ENCODE peak calls at places on chromosomes 11 and 22, in seven cellular contexts. K is AG09309, N is GM10248, Y is left ventricle myocardium inferior, C is A673, I is A549, A is right lobe of liver. S is an unnamed sample.

GRCh38 chr11:111982019-111982464 is 43.2 kb upstream of the DLAT start:
- DNase-seq in K (no peak), N (peak), Y (no peak), C (peak), I (peak), A (peak), S (no peak)

GRCh38 chr22:39188809-39189208 is 36.3 kb upstream of the CBX7 start:
- DNase-seq in K (no peak), N (no peak), Y (no peak), C (no peak), I (no peak), A (no peak), S (no peak)

GRCh38 chr22:38120359-38121110 is 10.1 kb upstream of the BAIAP2L2 start:
- DNase-seq in K (no peak), N (no peak), Y (no peak), C (no peak), I (no peak), A (no peak), S (no peak)

GRCh38 chr11:73423506-73423905 is 47.3 kb downstream of the RELT start:
- DNase-seq in K (no peak), N (no peak), Y (no peak), C (no peak), I (no peak), A (no peak), S (no peak)

GRCh38 chr11:116861539-116861938 is 24.1 kb upstream of the APOA1 start:
- DNase-seq in K (peak), N (no peak), Y (no peak), C (peak), I (no peak), A (no peak), S (no peak)

GRCh38 chr11:72078477-72078876 is 1.9 kb downstream of the NUMA1 start:
- DNase-seq in K (no peak), N (no peak), Y (no peak), C (no peak), I (no peak), A (no peak), S (no peak)

GRCh38 chr11:130480166-130480565 is 31.7 kb downstream of the ADAMTS15 start:
- DNase-seq in K (no peak), N (no peak), Y (no peak), C (no peak), I (no peak), A (no peak), S (no peak)

GRCh38 chr11:60282291-60282690 is 1.8 kb downstream of the MS4A4A start:
- DNase-seq in K (no peak), N (no peak), Y (no peak), C (no peak), I (no peak), A (no peak), S (no peak)

GRCh38 chr11:45247433-45247832 is 38.7 kb downstream of the SYT13 start:
- DNase-seq in K (no peak), N (no peak), Y (no peak), C (no peak), I (no peak), A (no peak), S (no peak)

GRCh38 chr11:57368106-57368826 is 12.7 kb downstream of the PRG3 start:
- DNase-seq in K (no peak), N (no peak), Y (no peak), C (no peak), I (no peak), A (no peak), S (no peak)

GRCh38 chr22:38418589-38418988 is 36.4 kb downstream of the KCNJ4 start:
- DNase-seq in K (no peak), N (no peak), Y (no peak), C (no peak), I (no peak), A (no peak), S (no peak)

GRCh38 chr11:75667831-75668507 is 869 bp downstream of the MAP6 start:
- DNase-seq in K (no peak), N (peak), Y (peak), C (peak), I (peak), A (peak), S (peak)

GRCh38 chr11:132234878-132235277 is 864.5 kb downstream of the NTM start:
- DNase-seq in K (peak), N (no peak), Y (no peak), C (peak), I (no peak), A (no peak), S (no peak)

GRCh38 chr11:119622454-119623143 is 106.4 kb downstream of the NECTIN1 start:
- DNase-seq in K (no peak), N (no peak), Y (no peak), C (no peak), I (no peak), A (no peak), S (no peak)

GRCh38 chr22:19233189-19233661 is 54.7 kb upstream of the SLC25A1 start:
- DNase-seq in K (no peak), N (no peak), Y (no peak), C (no peak), I (no peak), A (no peak), S (no peak)

GRCh38 chr22:40423882-40424640 is 53.7 kb downstream of the SGSM3 start:
- DNase-seq in K (no peak), N (no peak), Y (peak), C (no peak), I (no peak), A (no peak), S (no peak)

GRCh38 chr11:17117262-17117661 is 39.8 kb upstream of the RPS13 start:
- DNase-seq in K (no peak), N (no peak), Y (no peak), C (no peak), I (no peak), A (no peak), S (no peak)

GRCh38 chr11:9862981-9863380 is 199.1 kb downstream of the SWAP70 start:
- DNase-seq in K (peak), N (no peak), Y (no peak), C (peak), I (peak), A (no peak), S (no peak)

GRCh38 chr11:28899706-28900105 is 791.5 kb downstream of the METTL15 start:
- DNase-seq in K (no peak), N (no peak), Y (no peak), C (no peak), I (no peak), A (no peak), S (no peak)

GRCh38 chr11:73327812-73328364 is 19.8 kb downstream of the ARHGEF17 start:
- DNase-seq in K (no peak), N (no peak), Y (no peak), C (no peak), I (no peak), A (no peak), S (no peak)

GRCh38 chr11:109914038-109914437 is 179.2 kb upstream of the ZC3H12C start:
- DNase-seq in K (no peak), N (no peak), Y (no peak), C (no peak), I (no peak), A (no peak), S (no peak)

GRCh38 chr11:43937434-43938411 is 4.7 kb upstream of the C11orf96 start:
- DNase-seq in K (no peak), N (no peak), Y (no peak), C (no peak), I (peak), A (no peak), S (no peak)

GRCh38 chr22:46083383-46084350 is 66.7 kb upstream of the PPARA start:
- DNase-seq in K (no peak), N (no peak), Y (peak), C (no peak), I (no peak), A (peak), S (no peak)

GRCh38 chr11:7833527-7833926 is 36.8 kb upstream of the OR5P2 start:
- DNase-seq in K (no peak), N (no peak), Y (no peak), C (no peak), I (no peak), A (no peak), S (no peak)

GRCh38 chr11:8025816-8026215 is 38.7 kb downstream of the EIF3F start:
- DNase-seq in K (peak), N (no peak), Y (no peak), C (no peak), I (no peak), A (no peak), S (no peak)

GRCh38 chr11:34512810-34513673 is 552 bp downstream of the ELF5 start:
- DNase-seq in K (no peak), N (peak), Y (peak), C (peak), I (peak), A (peak), S (peak)

GRCh38 chr22:23060612-23061400 is 9.5 kb upstream of the GNAZ start:
- DNase-seq in K (no peak), N (no peak), Y (no peak), C (no peak), I (no peak), A (peak), S (no peak)

GRCh38 chr22:37020192-37020479 is 594 bp downstream of the MPST start:
- DNase-seq in K (no peak), N (no peak), Y (no peak), C (peak), I (peak), A (peak), S (no peak)

GRCh38 chr22:41380993-41381328 is 781 bp upstream of the TEF start:
- DNase-seq in K (peak), N (no peak), Y (no peak), C (no peak), I (peak), A (no peak), S (no peak)

GRCh38 chr22:35961480-35961902 is 67.1 kb downstream of the RBFOX2 start:
- DNase-seq in K (no peak), N (no peak), Y (peak), C (peak), I (peak), A (no peak), S (no peak)

DNA sequence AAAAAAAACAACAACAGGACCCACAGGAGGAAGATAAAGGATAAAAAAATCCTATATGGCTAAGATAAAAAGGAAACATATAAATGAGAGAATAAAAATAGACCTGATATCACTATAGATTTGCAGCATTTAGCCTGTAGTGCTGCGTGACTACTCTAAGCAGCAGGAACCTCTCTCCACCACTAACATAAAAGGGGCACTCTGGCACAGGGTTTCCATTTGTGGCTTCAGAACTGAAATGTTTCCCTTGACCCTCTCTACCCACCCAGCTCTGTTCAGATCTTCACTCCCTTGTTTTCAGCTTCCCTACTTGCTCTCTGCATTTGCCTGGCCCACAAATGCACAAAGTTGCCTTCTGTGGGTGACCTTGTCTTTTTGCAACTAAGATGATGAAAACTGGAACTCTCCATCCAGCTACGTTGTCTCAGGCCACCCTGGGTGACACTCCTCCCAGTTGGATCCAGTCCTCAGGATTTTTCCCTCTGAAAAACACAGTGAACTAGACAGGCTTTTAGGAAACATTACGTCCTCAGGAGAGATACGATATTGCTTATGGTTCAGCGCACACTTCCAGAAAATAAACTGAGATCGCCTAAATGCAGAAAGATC is 19.8 kb upstream of the PSMA1 start:
- DNase-seq in K (no peak), N (no peak), Y (no peak), C (no peak), I (no peak), A (peak), S (no peak)
- TF ChIP-seq CTCF in K (no peak), N (no peak), Y (no peak), C (no peak), I (no peak), A (no peak), S (no peak)

GRCh38 chr11:103220133-103220532 is 110.9 kb downstream of the DYNC2H1 start:
- DNase-seq in K (no peak), N (no peak), Y (no peak), C (no peak), I (no peak), A (no peak), S (no peak)
- TF ChIP-seq CTCF in K (no peak), N (no peak), Y (no peak), C (no peak), I (no peak), A (no peak), S (no peak)

GRCh38 chr11:1931326-1931725 is 11.8 kb downstream of the TNNT3 start:
- DNase-seq in K (no peak), N (no peak), Y (no peak), C (no peak), I (no peak), A (no peak), S (no peak)
- TF ChIP-seq CTCF in K (no peak), N (no peak), Y (no peak), C (no peak), I (no peak), A (no peak), S (no peak)

DNA sequence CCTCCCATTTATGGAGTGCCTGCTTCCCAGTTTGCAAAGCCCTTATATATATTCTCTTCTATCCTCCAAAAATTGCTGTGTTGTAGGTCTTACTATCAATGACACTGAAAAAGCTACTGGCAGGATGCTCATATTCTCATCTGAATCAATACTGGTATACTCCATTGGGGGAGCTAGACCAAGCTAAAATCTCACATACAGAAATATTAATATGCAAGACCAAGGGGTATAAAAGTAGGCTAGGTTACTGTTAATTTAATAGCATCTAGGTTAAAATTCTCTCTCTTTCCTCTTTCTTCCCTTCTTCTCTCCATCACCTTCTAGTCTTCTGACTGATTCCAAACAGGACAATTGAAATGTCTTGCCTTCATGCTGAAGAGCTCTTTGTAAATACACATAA is 17.1 kb upstream of the BDNF start:
- DNase-seq in K (no peak), N (no peak), Y (no peak), C (no peak), I (peak), A (no peak), S (no peak)
- TF ChIP-seq CTCF in K (peak), N (no peak), Y (no peak), C (peak), I (peak), A (no peak), S (peak)

DNA sequence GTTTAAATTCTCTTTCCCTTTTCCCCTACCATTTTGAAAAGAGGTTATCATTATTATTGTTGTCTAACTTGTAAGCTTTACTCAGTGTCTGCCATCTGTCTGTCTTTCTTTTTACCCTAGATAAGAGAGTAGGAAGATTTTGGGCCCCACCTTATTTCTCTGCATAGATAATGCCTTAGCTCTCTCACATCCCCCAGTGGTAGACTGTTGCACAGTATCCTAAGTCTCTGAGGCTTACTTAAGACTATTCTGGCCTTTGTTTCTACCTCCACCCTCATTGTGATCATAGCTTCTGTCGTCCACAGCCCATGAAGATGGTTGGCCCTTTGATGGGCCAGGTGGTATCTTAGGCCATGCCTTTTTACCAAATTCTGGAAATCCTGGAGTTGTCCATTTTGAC is 3.6 kb upstream of the OR51L1 start:
- DNase-seq in K (no peak), N (no peak), Y (no peak), C (peak), I (peak), A (no peak), S (no peak)
- TF ChIP-seq CTCF in K (no peak), N (no peak), Y (peak), C (peak), I (no peak), A (no peak), S (no peak)

GRCh38 chr11:79052539-79052938 is 388.3 kb downstream of the TENM4 start:
- DNase-seq in K (no peak), N (no peak), Y (no peak), C (no peak), I (no peak), A (no peak), S (no peak)
- TF ChIP-seq CTCF in K (peak), N (no peak), Y (peak), C (peak), I (no peak), A (no peak), S (peak)

DNA sequence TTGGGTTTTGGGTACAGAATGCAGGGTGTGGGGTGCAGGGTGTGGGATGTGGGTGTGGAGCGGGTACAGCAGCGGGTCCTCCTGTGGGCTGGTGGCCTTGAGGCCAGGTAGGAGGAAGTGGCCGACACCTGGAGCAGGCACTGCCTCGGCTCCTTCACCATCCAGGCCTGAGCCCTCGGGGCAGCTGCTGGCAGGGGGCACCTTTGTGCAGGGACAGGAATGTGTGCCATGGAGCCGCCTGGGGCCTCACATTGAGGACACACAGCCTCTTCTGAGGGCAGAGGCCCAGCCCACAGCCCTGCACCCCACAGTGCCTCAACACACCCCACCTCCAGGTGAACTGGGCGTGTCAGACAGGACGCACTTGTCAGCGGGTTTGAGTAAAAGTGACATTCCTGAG is 984.0 kb downstream of the BRD1 start:
- DNase-seq in K (no peak), N (no peak), Y (no peak), C (no peak), I (no peak), A (no peak), S (no peak)
- TF ChIP-seq CTCF in K (no peak), N (no peak), Y (no peak), C (no peak), I (no peak), A (no peak), S (no peak)

GRCh38 chr22:31625661-31626426 is 36.2 kb downstream of the PISD start:
- DNase-seq in K (no peak), N (no peak), Y (peak), C (no peak), I (no peak), A (no peak), S (peak)
- TF ChIP-seq CTCF in K (no peak), N (no peak), Y (no peak), C (no peak), I (no peak), A (no peak), S (no peak)

GRCh38 chr11:64086263-64086938 is 50.7 kb downstream of the FLRT1 start:
- DNase-seq in K (no peak), N (no peak), Y (peak), C (no peak), I (peak), A (no peak), S (no peak)

GRCh38 chr11:64089915-64090810 is 54.4 kb downstream of the FLRT1 start:
- DNase-seq in K (no peak), N (no peak), Y (no peak), C (no peak), I (no peak), A (no peak), S (no peak)

GRCh38 chr11:64089027-64089360 is 53.3 kb downstream of the FLRT1 start:
- DNase-seq in K (no peak), N (no peak), Y (no peak), C (no peak), I (no peak), A (no peak), S (no peak)

GRCh38 chr11:64089493-64089892 is 53.8 kb downstream of the FLRT1 start:
- DNase-seq in K (no peak), N (no peak), Y (no peak), C (no peak), I (no peak), A (no peak), S (no peak)

GRCh38 chr11:64088159-64089026 is 52.7 kb downstream of the FLRT1 start:
- DNase-seq in K (no peak), N (no peak), Y (no peak), C (no peak), I (peak), A (no peak), S (no peak)
- TF ChIP-seq CTCF in K (no peak), N (peak), Y (no peak), C (peak), I (peak), A (peak), S (peak)

GRCh38 chr11:1197886-1198765 is 24.7 kb upstream of the MUC5B start:
- DNase-seq in K (no peak), N (no peak), Y (peak), C (no peak), I (no peak), A (peak), S (no peak)
- TF ChIP-seq CTCF in K (no peak), N (no peak), Y (no peak), C (no peak), I (no peak), A (no peak), S (no peak)